ENCODE peak calls at places on chromosomes 7 and 10, in ten cellular contexts. One of them, this sample, is unnamed.

GRCh38 chr7:122219253-122219865 is 75.3 kb upstream of the AASS start:
- DNase-seq in NCI-H1105 treated with DMSO at 0.1 percent for 48 hours: peak
- DNase-seq in AML-193: peak
- DNase-seq in NB4: peak
- DNase-seq in AG09319: no peak
- DNase-seq in A172: no peak
- DNase-seq in activated CD4-positive, alpha-beta T cell treated with anti-CD3 and anti-CD28 coated beads, Interleukin-2, amount 10 ng/mL, durations not matched to agents 7 days and 5 days: no peak
- DNase-seq in activated naive CD4-positive, alpha-beta T cell treated with anti-CD3 and anti-CD28 coated beads for 36 hours: no peak
- DNase-seq in H7: no peak
- DNase-seq in Daoy: peak
- DNase-seq in this sample: peak

GRCh38 chr7:149279111-149279743 is 17.2 kb downstream of the ZNF783 start:
- DNase-seq in H7: peak
- DNase-seq in activated CD4-positive, alpha-beta T cell treated with anti-CD3 and anti-CD28 coated beads, Interleukin-2, amount 10 ng/mL, durations not matched to agents 7 days and 5 days: no peak
- DNase-seq in NCI-H1105 treated with DMSO at 0.1 percent for 48 hours: no peak
- DNase-seq in AML-193: no peak
- DNase-seq in Daoy: no peak
- DNase-seq in A172: no peak
- DNase-seq in AG09319: no peak
- DNase-seq in NB4: no peak
- DNase-seq in activated naive CD4-positive, alpha-beta T cell treated with anti-CD3 and anti-CD28 coated beads for 36 hours: no peak
- DNase-seq in this sample: no peak

GRCh38 chr7:100882769-100883526 is 6.6 kb downstream of the UFSP1 start:
- DNase-seq in AG09319: no peak
- DNase-seq in AML-193: no peak
- DNase-seq in activated CD4-positive, alpha-beta T cell treated with anti-CD3 and anti-CD28 coated beads, Interleukin-2, amount 10 ng/mL, durations not matched to agents 7 days and 5 days: no peak
- DNase-seq in NCI-H1105 treated with DMSO at 0.1 percent for 48 hours: no peak
- DNase-seq in Daoy: no peak
- DNase-seq in NB4: no peak
- DNase-seq in H7: peak
- DNase-seq in activated naive CD4-positive, alpha-beta T cell treated with anti-CD3 and anti-CD28 coated beads for 36 hours: no peak
- DNase-seq in A172: no peak
- DNase-seq in this sample: no peak

GRCh38 chr7:120273476-120273975 is 551 bp downstream of the KCND2 start:
- DNase-seq in NB4: peak
- DNase-seq in activated naive CD4-positive, alpha-beta T cell treated with anti-CD3 and anti-CD28 coated beads for 36 hours: peak
- DNase-seq in activated CD4-positive, alpha-beta T cell treated with anti-CD3 and anti-CD28 coated beads, Interleukin-2, amount 10 ng/mL, durations not matched to agents 7 days and 5 days: peak
- DNase-seq in AML-193: no peak
- DNase-seq in Daoy: peak
- DNase-seq in A172: no peak
- DNase-seq in AG09319: no peak
- DNase-seq in H7: peak
- DNase-seq in NCI-H1105 treated with DMSO at 0.1 percent for 48 hours: peak
- DNase-seq in this sample: peak

GRCh38 chr10:120838941-120839340 is 12.2 kb upstream of the WDR11 start:
- DNase-seq in NB4: no peak
- DNase-seq in activated CD4-positive, alpha-beta T cell treated with anti-CD3 and anti-CD28 coated beads, Interleukin-2, amount 10 ng/mL, durations not matched to agents 7 days and 5 days: no peak
- DNase-seq in AG09319: no peak
- DNase-seq in A172: no peak
- DNase-seq in activated naive CD4-positive, alpha-beta T cell treated with anti-CD3 and anti-CD28 coated beads for 36 hours: no peak
- DNase-seq in Daoy: no peak
- DNase-seq in AML-193: no peak
- DNase-seq in H7: no peak
- DNase-seq in NCI-H1105 treated with DMSO at 0.1 percent for 48 hours: no peak
- DNase-seq in this sample: no peak

GRCh38 chr7:9498303-9498702 is 1064.9 kb downstream of the NXPH1 start:
- DNase-seq in NCI-H1105 treated with DMSO at 0.1 percent for 48 hours: no peak
- DNase-seq in Daoy: no peak
- DNase-seq in AML-193: no peak
- DNase-seq in AG09319: no peak
- DNase-seq in activated CD4-positive, alpha-beta T cell treated with anti-CD3 and anti-CD28 coated beads, Interleukin-2, amount 10 ng/mL, durations not matched to agents 7 days and 5 days: no peak
- DNase-seq in A172: no peak
- DNase-seq in NB4: peak
- DNase-seq in H7: no peak
- DNase-seq in activated naive CD4-positive, alpha-beta T cell treated with anti-CD3 and anti-CD28 coated beads for 36 hours: no peak
- DNase-seq in this sample: peak

GRCh38 chr7:116630357-116630756 is 41.6 kb upstream of the MET start:
- DNase-seq in AG09319: no peak
- DNase-seq in Daoy: no peak
- DNase-seq in NB4: no peak
- DNase-seq in activated naive CD4-positive, alpha-beta T cell treated with anti-CD3 and anti-CD28 coated beads for 36 hours: no peak
- DNase-seq in activated CD4-positive, alpha-beta T cell treated with anti-CD3 and anti-CD28 coated beads, Interleukin-2, amount 10 ng/mL, durations not matched to agents 7 days and 5 days: no peak
- DNase-seq in H7: no peak
- DNase-seq in AML-193: no peak
- DNase-seq in A172: no peak
- DNase-seq in NCI-H1105 treated with DMSO at 0.1 percent for 48 hours: no peak
- DNase-seq in this sample: no peak

GRCh38 chr10:112330607-112331160 is 43.2 kb upstream of the ACSL5 start:
- DNase-seq in NB4: no peak
- DNase-seq in AG09319: no peak
- DNase-seq in A172: no peak
- DNase-seq in activated naive CD4-positive, alpha-beta T cell treated with anti-CD3 and anti-CD28 coated beads for 36 hours: no peak
- DNase-seq in activated CD4-positive, alpha-beta T cell treated with anti-CD3 and anti-CD28 coated beads, Interleukin-2, amount 10 ng/mL, durations not matched to agents 7 days and 5 days: no peak
- DNase-seq in H7: no peak
- DNase-seq in AML-193: no peak
- DNase-seq in Daoy: no peak
- DNase-seq in NCI-H1105 treated with DMSO at 0.1 percent for 48 hours: no peak
- DNase-seq in this sample: no peak

GRCh38 chr7:6705959-6706665 is 635 bp downstream of the ZNF12 start:
- DNase-seq in NB4: peak
- DNase-seq in NCI-H1105 treated with DMSO at 0.1 percent for 48 hours: no peak
- DNase-seq in activated CD4-positive, alpha-beta T cell treated with anti-CD3 and anti-CD28 coated beads, Interleukin-2, amount 10 ng/mL, durations not matched to agents 7 days and 5 days: peak
- DNase-seq in Daoy: peak
- DNase-seq in AML-193: no peak
- DNase-seq in AG09319: no peak
- DNase-seq in activated naive CD4-positive, alpha-beta T cell treated with anti-CD3 and anti-CD28 coated beads for 36 hours: peak
- DNase-seq in H7: no peak
- DNase-seq in A172: peak
- DNase-seq in this sample: peak

GRCh38 chr7:158027646-158028045 is 560.0 kb downstream of the PTPRN2 start:
- DNase-seq in A172: no peak
- DNase-seq in Daoy: no peak
- DNase-seq in NB4: no peak
- DNase-seq in NCI-H1105 treated with DMSO at 0.1 percent for 48 hours: no peak
- DNase-seq in AG09319: no peak
- DNase-seq in activated naive CD4-positive, alpha-beta T cell treated with anti-CD3 and anti-CD28 coated beads for 36 hours: no peak
- DNase-seq in activated CD4-positive, alpha-beta T cell treated with anti-CD3 and anti-CD28 coated beads, Interleukin-2, amount 10 ng/mL, durations not matched to agents 7 days and 5 days: no peak
- DNase-seq in H7: no peak
- DNase-seq in AML-193: no peak
- DNase-seq in this sample: no peak

This sample was measured in NCI-H345.